ENCODE peak calls at places on chromosome 11, in nine cellular contexts. R, I, D, A, P, L, U, O and J are unnamed samples. For H3K4me1, the result is how much of the 10 kb centered on the place peaks cover.

GRCh38 chr11:124762077-124762623 is at the start of gene ESAM:
- DNase-seq in P (no peak), D (no peak), U (no peak), L (peak), R (peak), I (no peak), A (no peak), O (peak), J (no peak)

GRCh38 chr11:71248656-71249055 is 3.7 kb downstream of the SHANK2 start:
- DNase-seq in P (peak), L (peak), I (no peak), U (no peak), A (no peak), R (no peak), O (no peak), D (no peak), J (no peak)

GRCh38 chr11:45560935-45561330 is 104.5 kb downstream of the CHST1 start:
- DNase-seq in A (no peak), U (no peak), L (no peak), O (peak), R (no peak), D (no peak), I (no peak), P (no peak), J (no peak)

GRCh38 chr11:44848203-44848962 is 102.3 kb downstream of the TP53I11 start:
- DNase-seq in R (no peak), I (no peak), O (no peak), D (no peak), A (no peak), P (no peak), L (no peak), U (no peak), J (no peak)

GRCh38 chr11:12232819-12233601 is 122.6 kb downstream of the MICAL2 start:
- DNase-seq in L (no peak), O (no peak), R (no peak), P (no peak), U (peak), A (no peak), D (no peak), I (no peak), J (peak)

GRCh38 chr11:1882265-1883238 is 9.1 kb downstream of the PRR33 start:
- DNase-seq in L (peak), P (peak), I (peak), A (peak), O (peak), U (peak), D (no peak), R (peak), J (peak)

GRCh38 chr11:70087446-70088167 is 9.5 kb downstream of the ANO1 start:
- DNase-seq in D (no peak), O (no peak), A (no peak), U (no peak), I (no peak), R (no peak), L (no peak), P (peak), J (no peak)

GRCh38 chr11:29263971-29264682 is 752.7 kb downstream of the KCNA4 start:
- DNase-seq in R (no peak), D (no peak), A (no peak), L (no peak), O (no peak), P (no peak), U (no peak), I (no peak), J (peak)

GRCh38 chr11:47373876-47374820 is 4.2 kb downstream of the SPI1 start:
- DNase-seq in L (peak), O (peak), R (peak), I (peak), D (no peak), P (peak), A (peak), U (peak), J (peak)

GRCh38 chr11:19183641-19184040 is 18.1 kb downstream of the CSRP3 start:
- DNase-seq in R (no peak), U (no peak), D (no peak), O (no peak), P (no peak), L (no peak), A (no peak), I (no peak), J (no peak)

GRCh38 chr11:111429066-111429506 is 50.0 kb upstream of the POU2AF1 start:
- DNase-seq in L (no peak), R (peak), O (peak), P (no peak), U (peak), A (peak), I (peak), D (no peak), J (no peak)

GRCh38 chr11:16605440-16605970 is 132.9 kb upstream of the C11orf58 start:
- DNase-seq in D (no peak), P (no peak), L (no peak), I (no peak), R (peak), U (peak), O (peak), A (peak), J (no peak)

GRCh38 chr11:106468091-106468490 is 390.6 kb downstream of the AASDHPPT start:
- DNase-seq in U (peak), D (no peak), A (no peak), P (no peak), I (no peak), L (no peak), R (no peak), O (no peak), J (peak)

DNA sequence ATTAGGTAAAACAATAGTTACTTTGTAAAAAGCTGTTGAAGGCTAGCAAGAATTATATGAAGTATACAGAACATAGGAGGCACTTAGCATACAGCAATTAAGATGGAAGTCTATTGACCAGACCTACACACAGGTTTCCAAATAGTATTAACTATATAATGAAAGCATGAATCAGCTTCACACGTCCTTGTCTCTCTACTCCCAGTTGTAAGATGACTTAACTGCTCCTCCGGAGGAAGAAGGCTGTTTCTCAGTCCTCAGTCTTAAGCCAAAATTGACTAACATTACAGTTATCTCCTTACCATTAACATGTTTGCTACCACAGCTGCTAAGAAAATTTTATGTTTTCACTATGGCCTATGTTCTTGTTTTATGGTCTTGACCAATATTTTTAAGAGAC is 24.7 kb downstream of the SIK3 start:
- DNase-seq in R (no peak), D (no peak), U (no peak), A (no peak), O (no peak), I (no peak), L (no peak), P (no peak), J (no peak)
- H3K27ac ChIP-seq in R (peak), D (no peak), U (no peak), A (no peak), O (no peak), I (no peak), L (no peak), P (no peak), J (no peak)

DNA sequence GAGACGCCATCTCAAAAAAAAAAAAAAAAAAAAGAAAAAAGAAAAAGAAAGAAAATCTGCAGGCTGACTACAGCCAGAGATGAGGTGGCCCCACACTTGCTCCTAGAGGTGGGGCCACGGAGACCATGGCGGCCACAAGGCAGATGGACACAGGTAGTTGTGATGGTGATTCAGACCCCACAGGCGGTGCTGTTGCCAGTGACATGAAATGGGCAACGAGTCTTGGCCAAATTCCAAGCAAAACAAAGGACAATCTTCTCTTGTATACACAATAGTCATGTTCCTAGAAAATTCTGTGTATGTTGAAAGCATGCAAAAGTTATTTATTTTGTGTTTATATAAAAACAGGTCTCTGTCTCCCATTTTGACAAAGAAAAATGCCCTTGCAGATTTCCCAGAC is 22.6 kb upstream of the DAGLA start:
- DNase-seq in I (no peak), A (no peak), U (no peak), D (no peak), L (no peak), P (no peak), R (no peak), O (no peak), J (no peak)
- H3K4me1 ChIP-seq in I (under half), A (under half), U (under half), D (under half), L (under half), P (under half), R (under half), O (under half), J (under half)

DNA sequence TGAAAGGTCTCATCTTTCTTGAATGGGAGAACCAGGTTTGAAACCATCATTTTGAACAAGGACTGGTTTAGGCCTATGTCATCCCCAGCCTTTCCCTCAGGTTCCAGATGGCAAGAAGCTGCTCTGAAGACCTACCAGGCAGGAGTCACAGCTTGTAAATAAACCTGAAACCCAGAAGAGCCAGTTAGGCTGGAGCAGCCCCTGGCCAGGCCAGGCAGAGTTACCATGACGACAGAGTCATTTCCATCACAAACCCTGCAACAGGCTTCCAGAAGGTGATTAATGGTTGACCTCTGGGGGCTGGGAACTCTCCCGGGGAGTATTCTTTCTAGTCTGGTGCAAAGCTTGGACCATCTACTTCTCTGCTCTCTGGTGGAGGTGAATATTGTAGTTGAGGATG is 164.1 kb upstream of the NCAM1 start:
- DNase-seq in I (no peak), O (no peak), D (no peak), P (no peak), L (no peak), U (peak), R (no peak), A (no peak), J (no peak)
- H3K27ac ChIP-seq in I (no peak), O (no peak), D (no peak), P (no peak), L (no peak), U (no peak), R (peak), A (no peak), J (no peak)

GRCh38 chr11:78351979-78352731 is 65.5 kb downstream of the GAB2 start:
- DNase-seq in P (no peak), I (no peak), O (no peak), U (peak), A (no peak), R (no peak), D (no peak), L (no peak), J (no peak)

GRCh38 chr11:78349614-78350013 is 68.0 kb downstream of the GAB2 start:
- DNase-seq in D (no peak), P (no peak), O (no peak), L (no peak), R (no peak), U (no peak), A (no peak), I (no peak), J (peak)

GRCh38 chr11:78350101-78350645 is 67.4 kb downstream of the GAB2 start:
- DNase-seq in L (no peak), R (no peak), U (peak), O (no peak), D (peak), A (no peak), P (no peak), I (peak), J (no peak)

GRCh38 chr11:78350646-78351165 is 66.9 kb downstream of the GAB2 start:
- DNase-seq in R (no peak), U (peak), D (peak), A (peak), L (no peak), O (no peak), P (no peak), I (peak), J (peak)

GRCh38 chr11:78351193-78351592 is 66.4 kb downstream of the GAB2 start:
- DNase-seq in O (no peak), D (no peak), P (no peak), I (peak), R (no peak), U (no peak), L (no peak), A (no peak), J (no peak)
- H3K4me1 ChIP-seq in O (under half), D (under half), P (under half), I (half or more), R (under half), U (under half), L (under half), A (under half), J (under half)

DNA sequence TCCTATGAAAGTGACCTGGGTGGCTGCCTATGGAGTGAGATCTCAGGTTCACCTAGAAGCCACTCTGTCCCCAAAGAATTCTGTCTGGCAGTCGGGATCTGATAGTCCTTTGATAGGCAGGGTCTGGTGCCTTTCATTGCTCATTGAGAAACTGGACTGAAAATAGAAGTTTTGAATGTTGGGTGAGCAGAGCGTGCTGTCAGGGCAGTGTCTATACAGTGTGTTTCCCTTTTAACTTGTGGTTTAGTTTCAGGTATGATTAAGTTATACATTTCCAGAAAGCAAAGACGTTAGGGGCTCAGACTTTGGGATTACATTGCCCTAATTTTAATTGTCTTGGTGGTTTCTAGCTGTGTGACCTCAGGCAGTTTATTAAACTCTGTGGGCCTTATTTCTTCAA is 111.3 kb upstream of the PAX6 start:
- DNase-seq in A (no peak), L (no peak), O (no peak), R (no peak), I (no peak), P (no peak), U (no peak), D (no peak), J (no peak)
- H3K27ac ChIP-seq in A (no peak), L (no peak), O (no peak), R (no peak), I (no peak), P (no peak), U (no peak), D (no peak), J (no peak)

DNA sequence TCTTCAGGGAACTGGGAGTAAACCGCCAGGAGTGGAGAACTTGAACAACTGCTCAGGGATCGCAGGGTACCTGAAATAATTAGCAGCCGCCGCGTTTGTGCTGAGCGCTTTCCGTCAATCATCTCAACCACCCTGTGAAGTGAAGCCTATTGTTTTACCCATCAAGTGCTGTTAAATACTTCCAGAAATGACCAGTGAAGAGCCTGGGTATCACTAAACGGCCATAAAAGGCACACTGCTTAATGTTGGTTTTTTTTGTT is 1.1 kb downstream of the CD59 start:
- DNase-seq in L (no peak), O (no peak), A (no peak), P (no peak), D (no peak), R (no peak), U (peak), I (no peak), J (no peak)
- H3K4me1 ChIP-seq in L (under half), O (under half), A (under half), P (under half), D (under half), R (under half), U (under half), I (under half), J (under half)